ENCODE peak calls at places on chromosomes 2 and 18, in eight cellular contexts. U is SK-N-SH, M is ovary, H is suprapubic skin, V is adrenal gland, R is heart left ventricle, F is mammary epithelial cell, Q is esophagus squamous epithelium. O is an unnamed sample. For H3K27me3, the result is how much of the 10 kb centered on the place peaks cover.

GRCh38 chr2:5666798-5667197 is 25.4 kb upstream of the SOX11 start:
- DNase-seq in U (no peak), M (no peak), H (no peak), V (no peak), R (no peak), F (no peak), Q (no peak), O (no peak)

GRCh38 chr2:152924722-152925121 is 206.3 kb downstream of the ARL6IP6 start:
- DNase-seq in U (no peak), M (no peak), H (peak), V (peak), R (no peak), F (peak), Q (no peak), O (no peak)

GRCh38 chr18:9608728-9609127 is 5.6 kb downstream of the PPP4R1 start:
- DNase-seq in U (no peak), M (no peak), H (no peak), V (no peak), R (no peak), F (no peak), Q (no peak), O (no peak)

GRCh38 chr2:44707945-44708645 is 233.4 kb upstream of the SIX3 start:
- DNase-seq in U (no peak), M (no peak), H (no peak), V (no peak), R (no peak), F (peak), Q (no peak), O (no peak)

GRCh38 chr2:60517441-60517840 is 36.0 kb downstream of the BCL11A start:
- DNase-seq in U (no peak), M (no peak), H (no peak), V (no peak), R (no peak), F (no peak), Q (no peak), O (no peak)

GRCh38 chr2:238493880-238494572 is 67.3 kb downstream of the ASB1 start:
- DNase-seq in U (no peak), M (no peak), H (no peak), V (no peak), R (no peak), F (no peak), Q (no peak), O (no peak)

GRCh38 chr2:20609349-20609994 is 41.4 kb downstream of the HS1BP3 start:
- DNase-seq in U (no peak), M (peak), H (peak), V (peak), R (no peak), F (no peak), Q (no peak), O (no peak)

GRCh38 chr2:64291181-64291580 is 147.0 kb upstream of the PELI1 start:
- DNase-seq in U (no peak), M (no peak), H (no peak), V (no peak), R (no peak), F (peak), Q (no peak), O (no peak)

GRCh38 chr18:75529394-75529793 is 101.9 kb upstream of the SMIM21 start:
- DNase-seq in U (no peak), M (no peak), H (no peak), V (no peak), R (no peak), F (no peak), Q (no peak), O (no peak)

GRCh38 chr2:239533917-239534316 is 133.1 kb upstream of the HDAC4 start:
- DNase-seq in U (no peak), M (peak), H (no peak), V (peak), R (peak), F (no peak), Q (no peak), O (peak)

GRCh38 chr2:205568620-205569019 is 113.7 kb upstream of the NRP2 start:
- DNase-seq in U (no peak), M (no peak), H (no peak), V (no peak), R (no peak), F (peak), Q (no peak), O (no peak)

GRCh38 chr18:10727477-10727876 is 201.7 kb downstream of the NAPG start:
- DNase-seq in U (no peak), M (no peak), H (no peak), V (no peak), R (peak), F (no peak), Q (no peak), O (no peak)

GRCh38 chr2:181955010-181955409 is 30.6 kb upstream of the PPP1R1C start:
- DNase-seq in U (no peak), M (no peak), H (no peak), V (no peak), R (no peak), F (peak), Q (no peak), O (no peak)

GRCh38 chr2:145156199-145156598 is 636.3 kb upstream of the ZEB2 start:
- DNase-seq in U (no peak), M (no peak), H (no peak), V (no peak), R (no peak), F (no peak), Q (no peak), O (no peak)

GRCh38 chr2:85215074-85216050 is 82.2 kb downstream of the TCF7L1 start:
- DNase-seq in U (peak), M (peak), H (peak), V (no peak), R (no peak), F (peak), Q (no peak), O (no peak)

GRCh38 chr18:59697236-59697932 is at the start of gene CCBE1:
- DNase-seq in U (peak), M (peak), H (peak), V (peak), R (peak), F (peak), Q (no peak), O (peak)

GRCh38 chr2:219388127-219388844 is 574 bp upstream of the DNPEP start:
- DNase-seq in U (peak), M (peak), H (peak), V (peak), R (peak), F (peak), Q (peak), O (peak)

GRCh38 chr2:74712223-74713053 is 58.4 kb downstream of the SEMA4F start:
- DNase-seq in U (no peak), M (no peak), H (no peak), V (no peak), R (no peak), F (peak), Q (no peak), O (no peak)

GRCh38 chr2:169391236-169391635 is 28.9 kb upstream of the LRP2 start:
- DNase-seq in U (no peak), M (no peak), H (no peak), V (no peak), R (no peak), F (no peak), Q (no peak), O (no peak)

GRCh38 chr2:127175821-127176354 is 44.2 kb downstream of the CYP27C1 start:
- DNase-seq in U (no peak), M (no peak), H (peak), V (no peak), R (no peak), F (no peak), Q (no peak), O (no peak)

GRCh38 chr2:188984126-188984525 is 10.0 kb downstream of the COL3A1 start:
- DNase-seq in U (no peak), M (no peak), H (no peak), V (no peak), R (no peak), F (peak), Q (no peak), O (no peak)

GRCh38 chr2:219627105-219628100 is at the start of gene SLC4A3:
- DNase-seq in U (peak), M (peak), H (no peak), V (no peak), R (peak), F (peak), Q (no peak), O (peak)

GRCh38 chr2:227805578-227805977 is 8.1 kb upstream of the CCL20 start:
- DNase-seq in U (no peak), M (no peak), H (no peak), V (no peak), R (no peak), F (no peak), Q (no peak), O (no peak)

GRCh38 chr2:160920791-160921303 is 239.4 kb upstream of the TANK start:
- DNase-seq in U (peak), M (peak), H (peak), V (no peak), R (peak), F (peak), Q (no peak), O (peak)

GRCh38 chr2:208010501-208010900 is 14.8 kb downstream of the PLEKHM3 start:
- DNase-seq in U (no peak), M (no peak), H (no peak), V (no peak), R (no peak), F (no peak), Q (no peak), O (no peak)

GRCh38 chr2:159083601-159084000 is 115.2 kb downstream of the TANC1 start:
- DNase-seq in U (no peak), M (no peak), H (no peak), V (no peak), R (no peak), F (no peak), Q (no peak), O (no peak)

GRCh38 chr2:125471963-125472362 is 1184.0 kb upstream of the GYPC start:
- DNase-seq in U (peak), M (no peak), H (no peak), V (peak), R (no peak), F (no peak), Q (no peak), O (no peak)

GRCh38 chr2:46550686-46551404 is 71.5 kb downstream of the TMEM247 start:
- DNase-seq in U (no peak), M (no peak), H (no peak), V (no peak), R (no peak), F (no peak), Q (no peak), O (no peak)

GRCh38 chr2:175107146-175107545 is 60.9 kb downstream of the ATF2 start:
- DNase-seq in U (no peak), M (no peak), H (no peak), V (no peak), R (no peak), F (no peak), Q (no peak), O (no peak)

GRCh38 chr2:160317113-160318099 is 117.3 kb upstream of the ITGB6 start:
- DNase-seq in U (no peak), M (no peak), H (no peak), V (no peak), R (no peak), F (no peak), Q (no peak), O (no peak)

GRCh38 chr2:109736177-109736827 is 57.8 kb upstream of the RGPD5 start:
- DNase-seq in U (peak), M (peak), H (no peak), V (peak), R (no peak), F (peak), Q (no peak), O (peak)

GRCh38 chr2:111701266-111701665 is 182.7 kb downstream of the ANAPC1 start:
- DNase-seq in U (no peak), M (no peak), H (peak), V (no peak), R (no peak), F (peak), Q (no peak), O (no peak)

DNA sequence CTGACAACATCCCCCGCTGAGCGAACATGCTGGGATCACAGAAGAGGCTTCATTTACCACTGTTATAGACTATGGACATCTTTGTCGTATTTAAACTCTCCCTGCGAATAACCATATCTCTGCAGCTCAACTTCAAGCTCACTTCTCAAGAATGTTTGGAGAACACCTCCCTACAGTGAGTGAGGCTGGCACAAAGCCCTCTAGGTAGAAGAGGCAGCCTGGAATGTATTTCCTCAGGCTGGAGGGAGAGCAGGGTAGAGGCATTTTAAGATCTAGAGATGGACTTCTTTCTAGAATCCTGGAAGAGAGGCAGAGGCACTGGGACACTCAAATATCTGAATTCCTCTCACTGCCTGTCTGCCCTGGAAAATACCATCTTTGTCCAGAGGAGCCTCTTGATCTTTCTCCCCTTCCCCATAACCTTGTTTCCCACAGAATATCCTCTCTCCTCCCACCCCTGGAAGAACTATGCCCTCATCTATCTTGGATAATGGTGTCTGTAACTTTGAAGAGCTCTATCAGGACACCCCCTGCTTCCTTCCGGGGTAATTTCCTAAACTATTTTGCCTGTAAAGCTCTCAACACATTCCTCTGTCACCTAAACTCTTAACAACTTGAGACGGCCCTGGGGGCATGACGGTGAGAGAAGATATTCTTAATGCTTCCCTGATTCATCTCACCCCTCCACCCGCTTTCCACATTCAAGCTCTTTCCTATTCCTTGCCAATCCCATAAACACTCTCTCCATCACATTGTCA is 2.4 kb upstream of the ANTXR1 start:
- DNase-seq in U (no peak), M (no peak), H (no peak), V (no peak), R (no peak), F (no peak), Q (no peak), O (no peak)
- H3K27me3 ChIP-seq in U (under half), M (under half), H (under half), V (under half), R (under half), F (under half), Q (under half), O (under half)

GRCh38 chr2:96918092-96918753 is 48.3 kb upstream of the SEMA4C start:
- DNase-seq in U (no peak), M (no peak), H (no peak), V (no peak), R (no peak), F (no peak), Q (no peak), O (no peak)

GRCh38 chr2:96916156-96917007 is 46.5 kb upstream of the SEMA4C start:
- DNase-seq in U (no peak), M (no peak), H (no peak), V (no peak), R (no peak), F (no peak), Q (no peak), O (no peak)

GRCh38 chr2:96918754-96919550 is 49.1 kb upstream of the SEMA4C start:
- DNase-seq in U (no peak), M (no peak), H (no peak), V (no peak), R (peak), F (no peak), Q (no peak), O (no peak)

GRCh38 chr2:96914332-96914731 is 44.5 kb upstream of the SEMA4C start:
- DNase-seq in U (no peak), M (no peak), H (no peak), V (no peak), R (no peak), F (peak), Q (no peak), O (no peak)

GRCh38 chr2:96917008-96917575 is 47.2 kb upstream of the SEMA4C start:
- DNase-seq in U (no peak), M (no peak), H (no peak), V (no peak), R (no peak), F (peak), Q (no peak), O (no peak)
- H3K27me3 ChIP-seq in U (under half), M (under half), H (under half), V (under half), R (under half), F (under half), Q (under half), O (under half)

GRCh38 chr18:36181898-36182506 is 5.3 kb upstream of the MOCOS start:
- DNase-seq in U (no peak), M (no peak), H (no peak), V (peak), R (no peak), F (no peak), Q (no peak), O (peak)
- H3K27me3 ChIP-seq in U (under half), M (under half), H (under half), V (under half), R (under half), F (under half), Q (under half), O (under half)

DNA sequence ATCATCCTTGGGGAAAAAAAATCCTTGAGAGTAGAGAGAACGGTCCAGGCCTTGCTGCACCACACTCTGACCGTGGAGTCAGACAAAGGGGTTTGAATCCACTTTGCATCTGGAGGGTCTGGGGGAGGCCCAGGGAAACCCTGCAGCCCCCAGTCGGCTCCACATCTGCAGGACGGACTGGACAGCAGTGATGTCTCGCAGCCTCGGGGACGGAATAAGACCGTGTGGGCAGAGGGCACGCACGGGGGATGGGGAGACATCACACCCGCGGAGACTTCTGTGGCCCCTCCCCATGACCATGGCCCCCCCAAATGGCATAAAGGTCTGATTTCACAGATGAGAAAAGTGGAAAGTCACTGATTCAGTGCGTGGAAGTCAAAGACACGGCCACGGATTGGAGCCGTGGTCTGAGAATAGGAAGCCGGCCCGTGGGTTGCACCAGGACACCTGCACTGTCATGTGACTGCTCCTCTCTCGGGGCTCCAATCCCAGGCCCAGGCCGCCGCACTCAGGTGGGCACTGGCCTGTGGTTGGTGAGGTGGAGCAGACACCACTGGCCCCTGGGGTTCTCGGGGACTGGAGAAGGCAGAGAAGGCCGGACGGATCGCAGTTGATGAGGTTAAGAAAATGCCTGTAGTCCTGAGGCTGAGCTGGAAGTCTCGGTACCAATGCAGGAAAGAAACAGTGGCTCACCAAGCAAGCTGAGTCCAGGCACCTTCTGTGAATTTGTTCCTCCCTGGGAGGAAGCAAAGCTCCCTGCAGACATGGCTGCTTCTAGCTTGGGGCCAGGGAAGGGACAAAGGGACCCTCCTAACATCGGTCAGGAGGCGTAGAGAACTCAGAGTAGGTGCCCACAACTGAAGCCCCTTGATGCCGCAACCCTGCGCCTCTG is 61.8 kb downstream of the RTP5 start:
- DNase-seq in U (no peak), M (no peak), H (no peak), V (no peak), R (no peak), F (no peak), Q (no peak), O (no peak)
- H3K27me3 ChIP-seq in U (under half), M (under half), H (under half), V (under half), R (under half), F (under half), Q (under half), O (under half)

DNA sequence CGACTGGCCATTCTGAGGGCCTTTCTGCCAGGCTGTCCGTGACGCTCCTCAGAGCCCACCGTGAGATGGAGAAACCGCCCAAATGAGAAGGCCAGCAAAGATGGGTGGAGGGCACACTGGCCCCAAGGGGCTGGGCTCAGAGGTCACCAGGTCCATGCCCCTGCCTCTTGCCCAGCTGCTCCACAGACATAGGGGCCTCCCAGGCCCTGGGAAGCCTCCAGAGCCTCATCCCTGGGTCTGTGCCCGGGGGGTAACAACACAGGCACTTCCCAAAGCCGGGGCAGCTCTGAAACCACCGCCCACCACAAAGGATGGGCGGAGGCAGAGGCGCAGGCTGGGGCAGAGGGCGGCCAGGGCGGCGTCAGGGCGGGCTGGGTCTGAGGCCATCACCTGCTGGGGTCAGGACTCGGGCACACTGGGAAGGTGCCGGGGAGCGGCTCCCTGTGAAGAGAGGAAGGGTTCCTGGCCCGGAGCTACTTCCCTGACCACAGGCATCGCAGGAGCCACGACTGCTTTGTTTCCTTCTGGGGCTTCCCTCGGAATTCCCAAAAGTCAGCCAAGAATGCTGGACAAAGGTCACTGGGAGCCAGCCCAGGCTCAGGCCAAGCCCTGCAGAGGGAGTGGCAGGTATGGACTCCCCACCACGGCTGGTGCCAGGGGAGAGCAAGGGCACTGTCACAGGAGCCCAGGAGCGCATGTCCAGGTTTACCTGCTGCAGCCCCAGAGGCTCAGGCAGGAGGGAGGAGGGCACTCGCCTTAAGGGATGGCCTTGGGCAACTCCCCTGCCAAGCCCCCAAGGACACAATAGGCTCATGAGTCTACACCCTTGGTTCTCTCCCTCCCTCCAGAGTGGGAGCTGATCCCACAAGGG is 9.4 kb downstream of the CYP26B1 start:
- DNase-seq in U (peak), M (peak), H (peak), V (no peak), R (peak), F (no peak), Q (no peak), O (no peak)
- H3K27me3 ChIP-seq in U (under half), M (under half), H (under half), V (under half), R (under half), F (under half), Q (under half), O (under half)

GRCh38 chr2:31835450-31835849 is 175.4 kb downstream of the MEMO1 start:
- DNase-seq in U (no peak), M (no peak), H (no peak), V (no peak), R (no peak), F (no peak), Q (no peak), O (no peak)

GRCh38 chr2:31831585-31831984 is 179.2 kb downstream of the MEMO1 start:
- DNase-seq in U (no peak), M (no peak), H (no peak), V (no peak), R (no peak), F (peak), Q (no peak), O (no peak)

GRCh38 chr2:31828891-31829290 is 181.9 kb downstream of the MEMO1 start:
- DNase-seq in U (no peak), M (no peak), H (no peak), V (no peak), R (no peak), F (peak), Q (no peak), O (no peak)

GRCh38 chr2:31832363-31832762 is 178.4 kb downstream of the MEMO1 start:
- DNase-seq in U (no peak), M (no peak), H (no peak), V (no peak), R (no peak), F (no peak), Q (no peak), O (no peak)
- H3K27me3 ChIP-seq in U (under half), M (under half), H (under half), V (under half), R (under half), F (under half), Q (under half), O (under half)